ENCODE peak calls at places on chromosomes 1 and 21, in four cellular contexts. F is aorta, Z is fibroblast of lung, Q is tibial nerve. R is an unnamed sample.

GRCh38 chr1:206933333-206933945 is 11.7 kb upstream of the FCMR start:
- DNase-seq in Q (no peak), F (peak), Z (no peak), R (no peak)

GRCh38 chr1:239816090-239816812 is 275.4 kb upstream of the FMN2 start:
- DNase-seq in Z (peak), Q (no peak), F (peak), R (no peak)

GRCh38 chr1:10389271-10389973 is 9.4 kb upstream of the PGD start:
- DNase-seq in Q (no peak), Z (no peak), F (no peak), R (no peak)

GRCh38 chr1:229209816-229210215 is 61.1 kb upstream of the RAB4A start:
- DNase-seq in F (no peak), Z (peak), Q (no peak), R (no peak)

GRCh38 chr21:31162827-31163226 is 124.6 kb upstream of the KRTAP19-8 start:
- DNase-seq in Z (peak), Q (no peak), F (no peak), R (no peak)

GRCh38 chr1:89620664-89621063 is 12.3 kb upstream of the LRRC8C start:
- DNase-seq in F (no peak), Q (no peak), Z (no peak), R (no peak)

GRCh38 chr1:173798078-173798477 is 26.4 kb upstream of the DARS2 start:
- DNase-seq in Q (no peak), F (no peak), Z (no peak), R (no peak)

GRCh38 chr1:94300731-94301130 is 63.3 kb upstream of the ARHGAP29 start:
- DNase-seq in Q (no peak), Z (no peak), F (no peak), R (no peak)

GRCh38 chr1:199403421-199404116 is 623.9 kb upstream of the NR5A2 start:
- DNase-seq in Q (no peak), F (no peak), Z (peak), R (no peak)

GRCh38 chr1:64150266-64150665 is 53.2 kb upstream of the UBE2U start:
- DNase-seq in Q (no peak), F (no peak), Z (no peak), R (no peak)

GRCh38 chr1:77378723-77379533 is 97.1 kb downstream of the AK5 start:
- DNase-seq in Z (peak), Q (no peak), F (no peak), R (no peak)

GRCh38 chr1:164583196-164583595 is 24.2 kb downstream of the PBX1 start:
- DNase-seq in F (no peak), Q (no peak), Z (no peak), R (no peak)

GRCh38 chr1:179743679-179744400 is 749 bp downstream of the FAM163A start:
- DNase-seq in Q (no peak), F (no peak), Z (no peak), R (no peak)

GRCh38 chr1:219088778-219089557 is 84.7 kb upstream of the LYPLAL1 start:
- DNase-seq in Z (peak), Q (peak), F (peak), R (peak)

GRCh38 chr1:153780551-153780950 is 5.3 kb downstream of the SLC27A3 start:
- DNase-seq in Z (no peak), F (no peak), Q (no peak), R (no peak)

GRCh38 chr1:118535901-118536300 is 350.9 kb upstream of the SPAG17 start:
- DNase-seq in F (no peak), Q (no peak), Z (no peak), R (no peak)

GRCh38 chr1:159916240-159917051 is 8.9 kb downstream of the TAGLN2 start:
- DNase-seq in F (peak), Q (no peak), Z (peak), R (no peak)

GRCh38 chr1:64000021-64000420 is 203.4 kb upstream of the UBE2U start:
- DNase-seq in Q (no peak), F (no peak), Z (peak), R (no peak)

GRCh38 chr1:9241891-9242290 is 7.3 kb downstream of the H6PD start:
- DNase-seq in Z (no peak), Q (no peak), F (no peak), R (no peak)

GRCh38 chr1:33370286-33370685 is 49.4 kb upstream of the A3GALT2 start:
- DNase-seq in Z (peak), F (no peak), Q (no peak), R (no peak)

GRCh38 chr1:231242516-231243198 is 1.6 kb downstream of the GNPAT start:
- DNase-seq in Z (peak), F (no peak), Q (no peak), R (no peak)

GRCh38 chr1:44707959-44708831 is 22.8 kb downstream of the RNU5D-1 start:
- DNase-seq in Q (no peak), Z (peak), F (no peak), R (no peak)

GRCh38 chr1:229408458-229409037 is 25.3 kb downstream of the ACTA1 start:
- DNase-seq in Q (no peak), F (no peak), Z (no peak), R (no peak)

GRCh38 chr1:25993197-25993951 is 4.5 kb downstream of the PAFAH2 start:
- DNase-seq in F (no peak), Q (no peak), Z (no peak), R (no peak)

GRCh38 chr1:113993072-113993471 is 13.8 kb downstream of the OLFML3 start:
- DNase-seq in F (no peak), Z (no peak), Q (no peak), R (no peak)

GRCh38 chr1:22155517-22155916 is 12.6 kb upstream of the WNT4 start:
- DNase-seq in F (no peak), Q (no peak), Z (no peak), R (no peak)

GRCh38 chr1:22154626-22155025 is 11.7 kb upstream of the WNT4 start:
- DNase-seq in Q (no peak), Z (no peak), F (no peak), R (no peak)

GRCh38 chr1:22153653-22154052 is 10.8 kb upstream of the WNT4 start:
- DNase-seq in Z (no peak), F (no peak), Q (no peak), R (no peak)

GRCh38 chr1:22154063-22154462 is 11.2 kb upstream of the WNT4 start:
- DNase-seq in Q (no peak), Z (no peak), F (no peak), R (no peak)

DNA sequence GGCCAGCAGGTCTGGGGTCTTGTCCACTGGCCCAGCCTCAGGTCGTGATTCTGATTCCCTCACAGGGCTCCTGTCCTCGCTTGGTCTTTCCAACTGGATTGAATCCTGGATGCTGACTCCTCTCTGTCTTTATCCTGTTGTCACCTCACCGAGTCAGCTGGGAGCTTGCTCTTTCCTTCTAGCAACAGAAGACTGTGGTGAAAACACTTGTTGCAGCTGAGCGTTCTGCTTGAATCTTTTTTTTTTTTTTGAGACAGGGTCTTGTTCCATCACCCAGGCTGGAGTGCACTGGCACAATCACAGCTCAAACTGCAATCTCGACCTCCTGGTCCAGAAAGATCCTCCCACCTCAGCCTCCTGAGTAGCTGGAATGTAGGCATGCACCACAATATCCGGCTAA is 8.0 kb upstream of the WNT4 start:
- DNase-seq in Z (no peak), Q (no peak), F (no peak), R (no peak)
- H3K4me3 ChIP-seq in Z (no peak), Q (no peak), F (no peak), R (no peak)

GRCh38 chr21:44615466-44615865 is 3.6 kb downstream of the KRTAP10-8 start:
- DNase-seq in Z (no peak), F (no peak), Q (no peak), R (no peak)

GRCh38 chr21:44614961-44615391 is 3.1 kb downstream of the KRTAP10-8 start:
- DNase-seq in Q (no peak), Z (no peak), F (no peak), R (no peak)

GRCh38 chr21:44613386-44614155 is 1.7 kb downstream of the KRTAP10-8 start:
- DNase-seq in Z (no peak), F (no peak), Q (no peak), R (no peak)

GRCh38 chr21:44612669-44613229 is 870 bp downstream of the KRTAP10-8 start:
- DNase-seq in F (no peak), Z (no peak), Q (no peak), R (no peak)

DNA sequence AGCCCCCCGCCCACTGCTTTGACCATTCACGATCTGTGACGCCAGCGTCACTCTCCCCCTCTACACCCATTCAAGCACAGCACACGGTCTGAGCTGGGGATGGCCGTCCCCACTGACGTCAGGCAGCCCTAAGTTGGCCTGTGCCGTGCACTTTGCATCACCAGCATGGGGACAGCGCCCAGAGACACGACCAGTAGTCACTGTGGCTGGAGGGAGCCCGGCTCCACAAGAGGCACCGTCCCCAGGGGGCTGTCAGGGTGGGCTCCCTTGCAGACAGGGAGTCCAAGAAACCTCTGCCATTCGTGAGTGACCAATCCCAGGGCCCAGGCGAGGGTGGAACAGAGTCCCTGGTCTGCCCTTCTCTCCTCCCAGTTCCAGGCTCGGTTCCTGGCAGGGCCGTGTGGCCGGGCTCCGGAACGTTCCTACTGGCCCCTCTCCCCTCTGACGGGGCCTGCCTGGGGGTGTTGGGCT is 2.3 kb downstream of the KRTAP10-8 start:
- DNase-seq in Z (no peak), F (no peak), Q (no peak), R (no peak)
- H3K27ac ChIP-seq in Z (no peak), F (no peak), Q (no peak), R (no peak)

DNA sequence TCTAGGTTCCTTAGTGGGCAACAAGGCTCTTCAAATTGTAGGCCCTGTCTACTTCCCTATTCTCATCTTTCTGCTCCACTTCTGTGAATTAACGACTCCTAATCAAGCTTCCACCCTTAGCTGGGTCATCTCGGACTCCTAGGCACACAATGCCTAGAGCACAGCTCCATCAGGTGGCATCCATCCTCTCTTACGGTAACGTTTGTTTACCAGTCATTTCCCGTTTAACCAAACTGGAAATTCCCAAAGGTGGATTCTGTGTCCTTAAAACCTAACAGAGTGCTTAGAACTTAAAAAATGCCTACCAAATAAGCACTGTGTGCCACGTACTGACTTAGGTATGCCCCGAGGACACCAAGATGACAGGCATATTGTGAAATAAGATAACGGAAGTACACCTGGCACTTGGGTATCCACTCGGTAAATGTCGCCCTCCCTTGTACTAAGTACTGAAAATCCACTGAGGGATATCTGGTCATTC is 1.5 kb downstream of the PARP1 start:
- DNase-seq in Q (no peak), F (no peak), Z (peak), R (no peak)
- H3K4me3 ChIP-seq in Q (peak), F (no peak), Z (peak), R (peak)

GRCh38 chr21:39966786-39967185 is 99.5 kb downstream of the PCP4 start:
- DNase-seq in Q (no peak), Z (no peak), F (no peak), R (no peak)
- H3K27ac ChIP-seq in Q (no peak), Z (no peak), F (no peak), R (no peak)

DNA sequence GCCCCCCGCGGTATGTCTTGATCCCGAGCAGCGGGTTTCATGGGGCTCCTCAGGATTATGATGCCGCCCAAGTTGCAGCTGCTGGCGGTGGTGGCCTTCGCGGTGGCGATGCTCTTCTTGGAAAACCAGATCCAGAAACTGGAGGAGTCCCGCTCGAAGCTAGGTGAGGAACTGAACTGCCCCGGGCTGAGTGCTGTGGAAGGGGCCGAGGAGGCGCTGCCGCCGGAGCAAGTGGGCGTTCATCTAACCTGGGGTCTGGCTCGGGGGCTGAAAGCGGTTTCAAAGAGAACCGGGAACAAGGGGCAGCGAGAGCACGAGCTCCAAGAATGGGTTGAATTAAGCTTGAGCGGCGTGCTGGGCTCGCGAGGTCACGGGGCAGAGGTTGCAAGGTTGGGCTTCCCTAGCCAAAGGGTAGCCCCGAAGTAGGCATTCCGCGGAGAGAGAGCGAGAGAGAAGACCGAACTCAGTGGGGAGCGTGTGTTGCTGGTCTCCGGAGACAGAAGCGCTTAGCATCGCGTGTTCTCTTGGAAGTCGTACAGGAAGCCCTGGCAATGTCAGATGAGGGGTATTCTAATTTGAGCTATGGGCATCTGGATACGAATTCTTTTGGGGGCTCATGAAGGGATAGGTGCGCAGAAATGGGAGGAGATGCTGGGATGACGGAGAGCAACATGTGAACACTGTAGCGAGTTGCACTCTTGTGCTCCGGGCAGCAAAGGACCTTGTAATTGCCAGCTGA is 732 bp downstream of the HS2ST1 start:
- DNase-seq in F (peak), Z (peak), Q (peak), R (peak)
- H3K4me3 ChIP-seq in F (peak), Z (peak), Q (peak), R (peak)

DNA sequence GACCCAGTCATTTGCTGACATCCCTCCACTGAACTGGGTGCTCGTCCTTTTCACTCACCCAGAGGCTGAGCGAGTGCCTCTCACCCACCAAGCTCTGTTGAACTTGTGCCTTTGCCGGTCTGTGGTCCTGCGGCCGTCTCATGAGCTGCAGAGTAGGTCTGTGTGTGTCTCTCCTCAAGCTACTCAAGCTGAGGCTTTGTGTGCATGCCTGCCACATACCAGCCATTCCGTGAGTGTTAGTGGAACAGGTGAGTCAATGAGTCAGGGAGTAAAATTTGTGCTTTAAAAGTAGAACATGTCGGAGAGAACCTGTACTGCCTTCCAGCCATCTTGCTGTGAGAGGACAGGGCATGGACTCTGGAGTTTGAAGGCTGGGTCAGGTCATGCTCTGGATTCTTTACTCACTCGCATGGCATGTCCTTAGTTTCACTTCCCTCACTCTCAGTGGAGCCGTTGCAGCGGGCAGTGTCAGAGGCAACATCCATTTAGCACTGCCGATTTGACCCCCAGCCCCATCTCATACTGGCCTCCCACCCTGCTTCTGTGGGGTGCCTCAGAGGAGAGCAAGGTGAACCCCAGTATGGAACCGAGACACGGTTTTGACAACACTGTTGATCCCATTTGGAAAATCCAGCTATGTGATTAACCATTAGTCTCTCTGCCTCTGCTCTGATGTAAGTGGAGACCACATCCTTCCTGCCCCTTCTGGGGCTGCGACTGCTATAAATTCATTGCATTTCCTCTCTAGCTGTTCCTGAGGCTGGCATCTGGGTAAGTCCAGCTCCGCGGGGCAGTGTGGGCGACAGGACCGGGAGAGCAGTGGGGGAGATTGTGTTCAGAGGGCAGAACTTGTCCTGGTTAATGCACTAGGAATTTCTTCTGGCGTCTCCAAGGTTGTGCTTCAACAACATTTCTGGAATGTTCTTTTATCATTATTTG is at the start of gene NLRP3:
- DNase-seq in Z (no peak), Q (no peak), F (peak), R (no peak)
- H3K27ac ChIP-seq in Z (no peak), Q (peak), F (no peak), R (peak)

R was measured in coronary artery.